ENCODE peak calls at places on chromosomes 7 and 10, in ten cellular contexts. L, W, X, Y, U, O, M, Z, Q and R are unnamed samples.

GRCh38 chr10:69061305-69062161 is 26.4 kb upstream of the SRGN start:
- DNase-seq in L (peak), W (peak), X (peak), Y (peak), U (peak), O (peak), M (peak), Z (peak), Q (no peak), R (no peak)

GRCh38 chr10:81724431-81724830 is 150.6 kb upstream of the NRG3 start:
- DNase-seq in L (no peak), W (no peak), X (no peak), Y (no peak), U (no peak), O (no peak), M (no peak), Z (no peak), Q (no peak), R (no peak)

GRCh38 chr10:46092523-46093195 is 46.6 kb upstream of the MSMB start:
- DNase-seq in L (no peak), W (no peak), X (no peak), Y (no peak), U (no peak), O (no peak), M (no peak), Z (no peak), Q (no peak), R (no peak)

GRCh38 chr7:143229054-143229790 is 7.4 kb downstream of the TAS2R40 start:
- DNase-seq in L (no peak), W (no peak), X (peak), Y (no peak), U (no peak), O (no peak), M (no peak), Z (no peak), Q (no peak), R (no peak)

GRCh38 chr7:134541-134940 is 57.8 kb upstream of the FAM20C start:
- DNase-seq in L (no peak), W (no peak), X (no peak), Y (no peak), U (no peak), O (no peak), M (no peak), Z (no peak), Q (no peak), R (no peak)

GRCh38 chr10:34908472-34908871 is 93.4 kb upstream of the PARD3 start:
- DNase-seq in L (no peak), W (no peak), X (peak), Y (peak), U (peak), O (peak), M (peak), Z (peak), Q (peak), R (no peak)

GRCh38 chr7:1250901-1251300 is 18.2 kb downstream of the UNCX start:
- DNase-seq in L (no peak), W (no peak), X (no peak), Y (no peak), U (no peak), O (no peak), M (no peak), Z (no peak), Q (no peak), R (no peak)

GRCh38 chr10:98608417-98608816 is 161.7 kb upstream of the HPS1 start:
- DNase-seq in L (no peak), W (no peak), X (peak), Y (no peak), U (no peak), O (peak), M (no peak), Z (no peak), Q (no peak), R (no peak)

GRCh38 chr10:103659674-103660363 is 166.3 kb downstream of the NEURL1 start:
- DNase-seq in L (no peak), W (peak), X (peak), Y (peak), U (no peak), O (peak), M (peak), Z (peak), Q (peak), R (no peak)

GRCh38 chr10:114095676-114096331 is 52.1 kb downstream of the ADRB1 start:
- DNase-seq in L (no peak), W (no peak), X (no peak), Y (no peak), U (no peak), O (no peak), M (no peak), Z (no peak), Q (peak), R (no peak)

GRCh38 chr7:117673367-117673766 is 193.5 kb downstream of the CFTR start:
- DNase-seq in L (no peak), W (peak), X (no peak), Y (peak), U (no peak), O (no peak), M (no peak), Z (peak), Q (no peak), R (no peak)

GRCh38 chr7:7554021-7554432 is 12.7 kb upstream of the MIOS start:
- DNase-seq in L (no peak), W (no peak), X (peak), Y (peak), U (peak), O (peak), M (no peak), Z (no peak), Q (no peak), R (no peak)

GRCh38 chr7:41984888-41985287 is 252.1 kb downstream of the GLI3 start:
- DNase-seq in L (no peak), W (no peak), X (peak), Y (peak), U (no peak), O (peak), M (peak), Z (no peak), Q (no peak), R (no peak)

GRCh38 chr7:25180592-25180923 is 47.7 kb downstream of the NPVF start:
- DNase-seq in L (peak), W (no peak), X (no peak), Y (no peak), U (no peak), O (no peak), M (no peak), Z (no peak), Q (no peak), R (no peak)

GRCh38 chr7:24718977-24719491 is 38.2 kb downstream of the GSDME start:
- DNase-seq in L (no peak), W (no peak), X (no peak), Y (no peak), U (no peak), O (no peak), M (no peak), Z (peak), Q (peak), R (no peak)

GRCh38 chr10:129932182-129932581 is 31.9 kb downstream of the EBF3 start:
- DNase-seq in L (no peak), W (no peak), X (no peak), Y (no peak), U (no peak), O (no peak), M (no peak), Z (peak), Q (no peak), R (no peak)

GRCh38 chr7:50595538-50596102 is 30.4 kb upstream of the DDC start:
- DNase-seq in L (no peak), W (no peak), X (peak), Y (peak), U (peak), O (peak), M (peak), Z (peak), Q (no peak), R (no peak)

GRCh38 chr10:70404906-70405824 is 1.2 kb downstream of the EIF4EBP2 start:
- DNase-seq in L (peak), W (peak), X (peak), Y (peak), U (peak), O (peak), M (peak), Z (peak), Q (peak), R (peak)

GRCh38 chr7:16396766-16397496 is 24.4 kb downstream of the CRPPA start:
- DNase-seq in L (no peak), W (no peak), X (no peak), Y (peak), U (no peak), O (peak), M (peak), Z (no peak), Q (no peak), R (no peak)

GRCh38 chr7:74288034-74288881 is 949 bp upstream of the CLIP2 start:
- DNase-seq in L (no peak), W (no peak), X (no peak), Y (peak), U (no peak), O (peak), M (no peak), Z (no peak), Q (no peak), R (no peak)

GRCh38 chr7:115297651-115298050 is 375.8 kb downstream of the MDFIC start:
- DNase-seq in L (peak), W (no peak), X (peak), Y (peak), U (no peak), O (peak), M (peak), Z (no peak), Q (no peak), R (no peak)

GRCh38 chr10:24884793-24885192 is 67.6 kb downstream of the PRTFDC1 start:
- DNase-seq in L (no peak), W (no peak), X (no peak), Y (no peak), U (no peak), O (no peak), M (no peak), Z (no peak), Q (no peak), R (no peak)

GRCh38 chr7:149469806-149470205 is 8.9 kb upstream of the ZNF777 start:
- DNase-seq in L (no peak), W (no peak), X (no peak), Y (no peak), U (no peak), O (no peak), M (no peak), Z (no peak), Q (no peak), R (no peak)

GRCh38 chr10:21926949-21927348 is 76.6 kb downstream of the DNAJC1 start:
- DNase-seq in L (peak), W (no peak), X (peak), Y (peak), U (peak), O (peak), M (peak), Z (no peak), Q (no peak), R (no peak)

GRCh38 chr10:59907918-59908807 is 1.8 kb upstream of the CCDC6 start:
- DNase-seq in L (peak), W (peak), X (peak), Y (peak), U (no peak), O (peak), M (peak), Z (peak), Q (peak), R (no peak)

GRCh38 chr7:49791089-49791741 is 17.8 kb downstream of the VWC2 start:
- DNase-seq in L (peak), W (no peak), X (no peak), Y (no peak), U (no peak), O (no peak), M (no peak), Z (no peak), Q (peak), R (no peak)

GRCh38 chr10:33291053-33291592 is 43.3 kb downstream of the NRP1 start:
- DNase-seq in L (peak), W (no peak), X (peak), Y (peak), U (peak), O (peak), M (peak), Z (no peak), Q (no peak), R (no peak)

GRCh38 chr10:37760817-37761216 is 96.6 kb downstream of the ZNF248 start:
- DNase-seq in L (no peak), W (no peak), X (no peak), Y (no peak), U (no peak), O (no peak), M (no peak), Z (no peak), Q (no peak), R (no peak)

GRCh38 chr10:119246862-119247549 is 39.6 kb downstream of the GRK5 start:
- DNase-seq in L (no peak), W (no peak), X (peak), Y (peak), U (peak), O (peak), M (peak), Z (no peak), Q (no peak), R (no peak)

GRCh38 chr7:118152149-118152548 is 31.8 kb upstream of the LSM8 start:
- DNase-seq in L (no peak), W (no peak), X (no peak), Y (peak), U (no peak), O (no peak), M (peak), Z (no peak), Q (no peak), R (no peak)

GRCh38 chr10:11424456-11425287 is 186.8 kb downstream of the USP6NL start:
- DNase-seq in L (peak), W (peak), X (peak), Y (peak), U (peak), O (peak), M (peak), Z (peak), Q (peak), R (no peak)

GRCh38 chr7:140214075-140214684 is 37.4 kb upstream of the KDM7A start:
- DNase-seq in L (no peak), W (peak), X (peak), Y (peak), U (peak), O (peak), M (peak), Z (peak), Q (no peak), R (no peak)

GRCh38 chr7:84232653-84233052 is 38.1 kb upstream of the SEMA3A start:
- DNase-seq in L (no peak), W (no peak), X (peak), Y (peak), U (no peak), O (peak), M (peak), Z (no peak), Q (no peak), R (no peak)

GRCh38 chr7:20785211-20786048 is 1.3 kb downstream of the SP8 start:
- DNase-seq in L (no peak), W (no peak), X (peak), Y (no peak), U (no peak), O (no peak), M (no peak), Z (no peak), Q (no peak), R (no peak)

GRCh38 chr10:3077940-3078630 is 10.7 kb downstream of the PFKP start:
- DNase-seq in L (no peak), W (no peak), X (no peak), Y (no peak), U (no peak), O (no peak), M (no peak), Z (peak), Q (no peak), R (no peak)

GRCh38 chr10:31944071-31944433 is 15.4 kb upstream of the ARHGAP12 start:
- DNase-seq in L (no peak), W (no peak), X (no peak), Y (no peak), U (no peak), O (no peak), M (no peak), Z (no peak), Q (no peak), R (no peak)

GRCh38 chr10:96089670-96090462 is 40.2 kb upstream of the ZNF518A start:
- DNase-seq in L (peak), W (peak), X (peak), Y (peak), U (peak), O (peak), M (peak), Z (peak), Q (peak), R (peak)

GRCh38 chr10:119370972-119371703 is 163.8 kb downstream of the GRK5 start:
- DNase-seq in L (no peak), W (no peak), X (peak), Y (peak), U (peak), O (peak), M (peak), Z (peak), Q (no peak), R (no peak)

GRCh38 chr10:21114683-21115082 is 217.6 kb upstream of the NEBL start:
- DNase-seq in L (no peak), W (no peak), X (no peak), Y (no peak), U (no peak), O (no peak), M (no peak), Z (no peak), Q (no peak), R (no peak)

GRCh38 chr7:45902820-45903219 is 14.5 kb downstream of the IGFBP1 start:
- DNase-seq in L (no peak), W (no peak), X (no peak), Y (no peak), U (no peak), O (no peak), M (no peak), Z (no peak), Q (no peak), R (no peak)
- TF ChIP-seq CTCF in L (no peak), W (no peak), X (no peak), Y (no peak), U (no peak), O (peak), M (no peak), Z (no peak), Q (no peak), R (no peak)

GRCh38 chr10:1632141-1632540 is 105.2 kb downstream of the ADARB2 start:
- DNase-seq in L (no peak), W (no peak), X (no peak), Y (no peak), U (no peak), O (no peak), M (no peak), Z (no peak), Q (no peak), R (no peak)

GRCh38 chr10:1632596-1632995 is 104.7 kb downstream of the ADARB2 start:
- DNase-seq in L (no peak), W (no peak), X (no peak), Y (no peak), U (no peak), O (no peak), M (no peak), Z (no peak), Q (no peak), R (no peak)

GRCh38 chr10:1633783-1634182 is 103.5 kb downstream of the ADARB2 start:
- DNase-seq in L (no peak), W (no peak), X (no peak), Y (no peak), U (no peak), O (no peak), M (no peak), Z (no peak), Q (no peak), R (no peak)

GRCh38 chr10:1635340-1635739 is 102.0 kb downstream of the ADARB2 start:
- DNase-seq in L (no peak), W (no peak), X (no peak), Y (no peak), U (no peak), O (no peak), M (no peak), Z (no peak), Q (no peak), R (no peak)

DNA sequence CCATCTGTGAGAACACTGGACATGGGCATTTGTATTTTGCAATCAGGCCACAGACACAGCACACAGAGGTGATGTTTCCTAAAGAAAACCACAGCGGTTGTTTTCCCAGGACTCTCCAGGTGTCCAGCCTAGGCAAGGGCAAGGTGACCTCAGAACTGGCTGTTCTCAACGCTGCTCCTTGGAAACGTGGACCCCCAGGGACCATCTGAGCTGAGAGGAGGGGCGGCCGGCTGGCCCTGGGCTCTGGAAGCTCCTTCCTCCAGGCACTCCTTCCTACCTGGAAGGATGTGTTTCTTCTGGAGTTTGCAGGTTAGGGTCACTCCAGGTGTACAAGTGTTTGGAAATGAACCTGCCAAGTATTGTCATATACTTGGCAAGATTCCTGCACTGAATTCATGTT is 103.1 kb downstream of the ADARB2 start:
- DNase-seq in L (no peak), W (no peak), X (no peak), Y (no peak), U (no peak), O (no peak), M (no peak), Z (no peak), Q (no peak), R (no peak)
- TF ChIP-seq CTCF in L (no peak), W (no peak), X (no peak), Y (no peak), U (no peak), O (no peak), M (no peak), Z (no peak), Q (no peak), R (no peak)

GRCh38 chr10:75234683-75235374 is 928 bp downstream of the COMTD1 start:
- DNase-seq in L (no peak), W (no peak), X (no peak), Y (no peak), U (no peak), O (no peak), M (no peak), Z (no peak), Q (no peak), R (no peak)
- TF ChIP-seq CTCF in L (peak), W (no peak), X (no peak), Y (no peak), U (no peak), O (no peak), M (no peak), Z (no peak), Q (peak), R (no peak)

DNA sequence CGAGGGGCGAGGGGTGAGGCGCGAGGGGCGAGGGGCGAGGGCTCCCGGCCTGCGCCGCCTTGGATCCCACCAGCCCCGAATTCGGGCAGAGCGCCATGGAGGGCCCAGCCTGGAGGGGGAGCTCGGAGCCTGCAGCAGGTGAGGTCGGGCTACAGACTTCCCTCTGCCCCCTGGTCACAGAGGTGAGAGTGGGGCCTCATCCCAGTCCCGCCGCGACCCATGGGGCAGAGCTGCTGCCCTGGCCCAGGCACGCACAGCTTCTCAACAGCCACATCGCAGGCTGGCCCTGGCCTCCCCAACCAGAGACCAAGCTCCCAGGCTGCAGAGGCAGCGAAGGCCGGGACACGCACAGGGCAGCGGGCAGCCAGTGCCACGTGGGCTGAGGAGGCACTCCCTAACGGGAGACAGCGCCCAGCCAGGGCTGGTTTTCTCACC is 191.8 kb downstream of the PTPRN2 start:
- DNase-seq in L (peak), W (no peak), X (no peak), Y (no peak), U (no peak), O (no peak), M (no peak), Z (no peak), Q (no peak), R (no peak)
- TF ChIP-seq CTCF in L (no peak), W (no peak), X (no peak), Y (no peak), U (no peak), O (no peak), M (no peak), Z (no peak), Q (no peak), R (no peak)

GRCh38 chr10:133275683-133276092 is 980 bp downstream of the ADAM8 start:
- DNase-seq in L (no peak), W (no peak), X (peak), Y (no peak), U (no peak), O (no peak), M (no peak), Z (no peak), Q (peak), R (no peak)

GRCh38 chr10:133276100-133276434 is 601 bp downstream of the ADAM8 start:
- DNase-seq in L (no peak), W (no peak), X (no peak), Y (no peak), U (no peak), O (no peak), M (no peak), Z (no peak), Q (no peak), R (no peak)

GRCh38 chr10:133277993-133278576 is 1.4 kb upstream of the ADAM8 start:
- DNase-seq in L (no peak), W (peak), X (peak), Y (no peak), U (no peak), O (no peak), M (no peak), Z (no peak), Q (no peak), R (no peak)

GRCh38 chr10:133277277-133277992 is 767 bp upstream of the ADAM8 start:
- DNase-seq in L (no peak), W (no peak), X (no peak), Y (no peak), U (no peak), O (no peak), M (no peak), Z (no peak), Q (no peak), R (no peak)

GRCh38 chr10:133276435-133277201 is at the start of gene ADAM8:
- DNase-seq in L (no peak), W (no peak), X (peak), Y (no peak), U (no peak), O (no peak), M (no peak), Z (peak), Q (peak), R (no peak)
- TF ChIP-seq CTCF in L (no peak), W (no peak), X (no peak), Y (no peak), U (no peak), O (no peak), M (no peak), Z (no peak), Q (no peak), R (no peak)